ENCODE peak calls at places on chromosomes 16 and 17, in seven cellular contexts. L, A, M, D, X, C and U are unnamed samples.

GRCh38 chr16:2001456-2002355 is 7.9 kb downstream of the ZNF598 start:
- DNase-seq in A (no peak), X (no peak), L (no peak), D (no peak), M (peak), C (no peak), U (no peak)

GRCh38 chr16:87919681-87919994 is 16.7 kb downstream of the CA5A start:
- DNase-seq in L (peak), A (no peak), C (no peak), D (no peak), M (no peak), X (no peak), U (no peak)

GRCh38 chr17:40555296-40556190 is 9.7 kb downstream of the CCR7 start:
- DNase-seq in C (no peak), M (peak), L (no peak), A (no peak), X (no peak), D (peak), U (peak)

GRCh38 chr17:10177131-10177920 is 21.1 kb downstream of the GAS7 start:
- DNase-seq in A (no peak), X (no peak), C (no peak), L (no peak), M (no peak), D (no peak), U (no peak)

GRCh38 chr16:86035906-86036305 is 136.9 kb downstream of the IRF8 start:
- DNase-seq in D (no peak), X (no peak), A (no peak), M (peak), C (no peak), L (no peak), U (no peak)

GRCh38 chr17:38574712-38575111 is 31.0 kb downstream of the SRCIN1 start:
- DNase-seq in L (no peak), D (no peak), X (no peak), C (no peak), M (peak), A (no peak), U (no peak)

GRCh38 chr16:14337303-14338191 is 266.4 kb downstream of the MRTFB start:
- DNase-seq in M (no peak), X (no peak), D (no peak), C (no peak), L (no peak), A (peak), U (no peak)

GRCh38 chr16:3157229-3158013 is 22.6 kb downstream of the ZNF213 start:
- DNase-seq in A (peak), D (peak), L (peak), C (peak), X (peak), M (peak), U (peak)

GRCh38 chr17:41518789-41519449 is at the start of gene KRT15:
- DNase-seq in D (no peak), M (no peak), X (no peak), C (no peak), L (no peak), A (no peak), U (no peak)

GRCh38 chr16:84484579-84485254 is 19.7 kb downstream of the MEAK7 start:
- DNase-seq in D (no peak), M (no peak), C (peak), X (peak), A (peak), L (peak), U (peak)

GRCh38 chr17:63278731-63279442 is 167.2 kb downstream of the CYB561 start:
- DNase-seq in A (no peak), L (no peak), M (no peak), D (no peak), X (no peak), C (no peak), U (no peak)

GRCh38 chr17:57739402-57740224 is 5.5 kb downstream of the CCDC182 start:
- DNase-seq in L (peak), M (no peak), D (no peak), A (no peak), C (no peak), X (no peak), U (no peak)

GRCh38 chr16:21590287-21590686 is 9.1 kb upstream of the METTL9 start:
- DNase-seq in C (no peak), D (no peak), A (no peak), M (no peak), L (no peak), X (no peak), U (no peak)

GRCh38 chr17:82980632-82981031 is 98.8 kb upstream of the METRNL start:
- DNase-seq in C (no peak), A (no peak), X (no peak), M (no peak), L (no peak), D (no peak), U (no peak)

GRCh38 chr16:21568502-21569189 is 30.7 kb upstream of the METTL9 start:
- DNase-seq in M (no peak), L (no peak), X (no peak), C (no peak), A (no peak), D (no peak), U (no peak)

GRCh38 chr16:83651871-83652270 is 155.9 kb upstream of the HSBP1 start:
- DNase-seq in X (no peak), M (no peak), C (no peak), D (no peak), L (no peak), A (no peak), U (no peak)

GRCh38 chr17:1272701-1273100 is 2.5 kb downstream of the BHLHA9 start:
- DNase-seq in C (no peak), A (no peak), M (no peak), D (no peak), L (no peak), X (no peak), U (no peak)

GRCh38 chr16:17245727-17246576 is 224.8 kb downstream of the XYLT1 start:
- DNase-seq in A (no peak), C (no peak), M (no peak), L (peak), X (no peak), D (no peak), U (no peak)

GRCh38 chr16:17364319-17365210 is 106.2 kb downstream of the XYLT1 start:
- DNase-seq in L (no peak), X (peak), M (no peak), C (no peak), A (peak), D (no peak), U (no peak)

GRCh38 chr16:81786321-81786720 is 7.2 kb downstream of the PLCG2 start:
- DNase-seq in X (no peak), C (no peak), M (no peak), L (peak), A (no peak), D (no peak), U (no peak)

GRCh38 chr17:82317394-82318168 is at the start of gene CD7:
- DNase-seq in L (no peak), M (peak), X (no peak), D (no peak), A (no peak), C (no peak), U (no peak)

GRCh38 chr17:75078097-75079022 is 9.4 kb upstream of the SLC16A5 start:
- DNase-seq in L (no peak), D (no peak), A (peak), C (no peak), X (no peak), M (peak), U (no peak)

GRCh38 chr16:50467943-50468748 is 80.0 kb upstream of the NKD1 start:
- DNase-seq in X (no peak), D (no peak), L (peak), A (no peak), M (no peak), C (no peak), U (no peak)

GRCh38 chr17:81870155-81870977 is 771 bp downstream of the ARHGDIA start:
- DNase-seq in A (peak), X (no peak), D (no peak), C (peak), L (peak), M (no peak), U (no peak)

GRCh38 chr17:78271419-78272160 is 40.2 kb downstream of the TMEM235 start:
- DNase-seq in L (no peak), A (no peak), M (no peak), X (no peak), C (no peak), D (no peak), U (no peak)

GRCh38 chr17:32664936-32665583 is 178.3 kb downstream of the CDK5R1 start:
- DNase-seq in C (no peak), M (no peak), A (no peak), D (no peak), L (no peak), X (no peak), U (no peak)

GRCh38 chr17:29571883-29572681 is 3.6 kb downstream of the TP53I13 start:
- DNase-seq in D (peak), L (no peak), C (no peak), X (no peak), A (no peak), M (peak), U (peak)

GRCh38 chr16:51151435-51151950 is 423 bp upstream of the SALL1 start:
- DNase-seq in A (peak), D (no peak), X (peak), M (peak), C (no peak), L (peak), U (no peak)

GRCh38 chr17:35892091-35892637 is 12.0 kb upstream of the CCL5 start:
- DNase-seq in L (peak), X (no peak), M (no peak), D (no peak), A (no peak), C (no peak), U (no peak)

GRCh38 chr17:73069164-73069774 is 23.2 kb downstream of the SLC39A11 start:
- DNase-seq in L (no peak), X (no peak), M (no peak), D (no peak), C (no peak), A (no peak), U (no peak)

GRCh38 chr17:68592004-68592403 is 9.2 kb downstream of the FAM20A start:
- DNase-seq in X (no peak), A (no peak), D (no peak), L (no peak), C (no peak), M (no peak), U (no peak)

GRCh38 chr17:82283208-82283749 is 9.8 kb upstream of the CSNK1D start:
- DNase-seq in D (no peak), M (peak), C (no peak), A (peak), L (no peak), X (no peak), U (no peak)

GRCh38 chr16:13909872-13910303 is 10.1 kb upstream of the ERCC4 start:
- DNase-seq in X (no peak), L (no peak), D (no peak), M (no peak), A (peak), C (no peak), U (peak)

GRCh38 chr17:28320215-28321061 is 1.4 kb downstream of the TMEM97 start:
- DNase-seq in D (no peak), M (no peak), A (no peak), L (no peak), X (no peak), C (no peak), U (no peak)
- H3K4me3 ChIP-seq in D (no peak), M (no peak), A (peak), L (peak), X (no peak), C (peak), U (no peak)

DNA sequence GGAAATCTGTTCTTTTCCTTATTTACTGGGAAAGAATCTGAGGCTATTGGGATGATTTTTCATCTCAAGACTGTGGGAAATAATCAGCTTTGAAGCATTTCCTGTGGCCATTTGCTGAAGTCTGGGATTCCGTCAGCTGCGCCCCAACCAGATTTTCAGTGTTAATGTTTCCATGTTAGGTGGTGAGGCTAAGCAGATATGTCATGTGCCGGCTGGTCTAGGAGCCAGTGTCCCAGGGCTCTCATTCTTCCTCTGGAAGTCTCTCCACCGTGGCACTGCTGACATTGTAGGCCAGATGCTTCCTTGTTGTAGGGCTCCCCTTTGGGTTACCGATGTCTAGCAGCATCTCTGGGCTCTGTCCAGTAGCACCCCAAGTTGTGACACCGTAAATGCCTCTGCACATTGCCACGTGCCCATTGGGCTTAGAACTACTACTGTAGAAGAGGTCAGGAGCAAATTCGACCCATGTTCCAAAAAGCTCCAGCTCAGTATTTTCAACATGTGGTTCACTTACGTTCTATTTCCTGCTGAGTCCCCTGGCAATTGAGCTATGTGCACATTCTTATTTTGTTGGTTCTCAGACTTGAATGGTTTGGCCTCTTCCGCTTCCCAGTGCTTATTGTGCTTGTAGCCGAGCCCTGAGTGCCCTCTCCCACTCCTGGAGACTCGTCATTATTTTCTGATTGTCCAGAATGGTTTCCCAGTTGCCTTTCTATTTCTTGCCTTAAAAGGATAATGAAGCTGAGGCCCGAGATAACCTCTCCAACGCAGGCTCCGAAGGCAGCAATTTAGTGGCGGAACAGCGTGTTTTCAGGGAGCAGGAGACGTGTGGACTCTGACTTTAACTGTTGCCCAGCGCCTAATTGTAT is 82.2 kb downstream of the SPECC1 start:
- DNase-seq in A (no peak), C (no peak), D (no peak), L (peak), M (peak), X (peak), U (peak)
- H3K4me3 ChIP-seq in A (no peak), C (no peak), D (no peak), L (no peak), M (no peak), X (no peak), U (peak)

GRCh38 chr17:17724307-17724921 is 43.2 kb downstream of the RAI1 start:
- DNase-seq in M (no peak), X (no peak), D (no peak), C (no peak), L (peak), A (no peak), U (no peak)

GRCh38 chr17:17722081-17722905 is 41.0 kb downstream of the RAI1 start:
- DNase-seq in X (no peak), M (no peak), A (no peak), D (no peak), C (no peak), L (peak), U (no peak)

GRCh38 chr17:17721140-17721668 is 39.9 kb downstream of the RAI1 start:
- DNase-seq in X (no peak), M (no peak), C (no peak), D (no peak), L (no peak), A (no peak), U (no peak)

GRCh38 chr17:17723354-17724261 is 42.4 kb downstream of the RAI1 start:
- DNase-seq in A (peak), X (no peak), D (no peak), L (peak), C (no peak), M (no peak), U (no peak)

DNA sequence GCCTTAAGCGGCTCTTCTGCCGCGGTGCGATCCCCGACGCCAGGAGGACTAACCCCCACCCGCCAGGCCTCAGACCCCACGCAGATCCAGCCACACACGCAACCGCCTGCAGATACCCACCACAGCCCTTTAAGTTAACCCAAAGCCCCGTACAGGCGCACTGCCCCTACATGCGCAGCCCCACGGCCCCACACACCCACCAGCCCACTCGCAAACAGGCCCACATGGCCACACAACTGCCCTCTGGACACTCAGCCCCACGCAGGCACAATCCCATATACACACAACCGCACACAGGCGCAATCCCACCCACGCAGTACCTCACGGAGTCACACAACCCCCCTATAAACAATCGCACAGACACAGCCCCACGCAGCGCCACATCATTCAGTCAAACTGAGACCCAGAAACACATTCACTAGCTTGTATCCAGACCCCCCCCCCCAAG is 41.7 kb downstream of the RAI1 start:
- DNase-seq in A (no peak), C (no peak), D (no peak), L (no peak), X (no peak), M (no peak), U (no peak)
- H3K4me3 ChIP-seq in A (peak), C (peak), D (no peak), L (peak), X (peak), M (no peak), U (peak)

GRCh38 chr16:67277294-67277998 is 1.9 kb upstream of the PLEKHG4 start:
- DNase-seq in A (peak), C (peak), D (peak), L (no peak), X (peak), M (peak), U (no peak)
- H3K4me3 ChIP-seq in A (peak), C (no peak), D (no peak), L (no peak), X (no peak), M (no peak), U (no peak)

GRCh38 chr16:68382296-68382718 is 66.0 kb downstream of the SMPD3 start:
- DNase-seq in M (peak), A (no peak), L (peak), X (no peak), D (no peak), C (no peak), U (no peak)

GRCh38 chr16:68383858-68384257 is 64.5 kb downstream of the SMPD3 start:
- DNase-seq in C (no peak), A (no peak), L (no peak), D (no peak), M (peak), X (no peak), U (no peak)

GRCh38 chr16:68386628-68387027 is 61.7 kb downstream of the SMPD3 start:
- DNase-seq in L (no peak), C (no peak), X (no peak), D (no peak), M (peak), A (no peak), U (no peak)

GRCh38 chr16:68385371-68385770 is 62.9 kb downstream of the SMPD3 start:
- DNase-seq in C (no peak), D (no peak), M (no peak), L (no peak), A (no peak), X (no peak), U (no peak)

DNA sequence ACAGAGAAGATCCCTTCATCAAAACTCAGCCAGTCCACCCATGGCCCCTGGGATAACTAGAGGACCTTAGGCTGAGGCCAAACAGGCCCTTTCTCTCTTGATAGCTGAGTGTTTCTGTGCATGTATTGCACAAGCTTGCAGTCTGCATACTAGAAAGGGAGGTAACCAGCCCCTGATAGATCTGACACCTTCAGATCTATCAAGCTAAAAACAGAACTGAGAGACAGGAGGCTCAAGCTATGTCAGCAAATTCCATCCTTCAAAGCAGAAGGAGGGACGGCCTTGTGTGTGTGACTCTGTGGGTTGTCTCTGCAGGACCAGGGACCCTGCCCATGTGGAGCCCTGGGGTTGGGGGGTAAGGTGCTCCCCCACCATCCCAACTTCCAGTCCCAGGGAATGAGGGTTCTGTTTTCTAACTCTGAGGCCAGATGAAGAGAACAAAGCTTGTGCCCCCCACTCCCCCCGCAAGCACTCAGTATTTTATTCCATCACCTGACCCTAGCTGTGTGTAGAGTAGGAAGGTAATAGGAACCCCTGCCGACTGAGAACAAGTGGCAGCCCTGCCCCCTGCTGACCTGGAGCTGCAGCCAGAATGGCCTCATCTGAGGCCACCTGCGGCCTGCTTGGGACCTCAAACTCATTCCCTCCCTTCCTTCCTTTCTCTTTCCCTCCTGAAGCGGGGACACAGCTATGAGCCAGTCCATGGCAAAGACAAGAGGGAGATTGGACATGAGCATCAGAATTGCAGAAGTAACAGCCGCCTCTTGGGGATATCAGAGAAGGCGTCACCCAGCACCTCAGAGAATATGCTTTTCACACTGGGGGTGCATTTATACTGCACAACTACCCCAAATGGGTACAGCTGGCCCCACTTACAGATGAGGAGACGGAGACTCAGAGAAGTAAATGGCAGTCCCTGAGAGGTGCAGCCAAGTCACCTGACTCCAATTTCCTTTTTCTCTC is 63.7 kb downstream of the SMPD3 start:
- DNase-seq in A (no peak), D (no peak), X (no peak), M (no peak), C (no peak), L (peak), U (no peak)
- H3K4me3 ChIP-seq in A (no peak), D (no peak), X (no peak), M (no peak), C (no peak), L (no peak), U (no peak)

GRCh38 chr17:79338142-79338541 is 263.5 kb downstream of the ENGASE start:
- DNase-seq in D (no peak), C (no peak), X (no peak), M (peak), A (no peak), L (peak), U (no peak)

GRCh38 chr17:79335456-79335855 is 260.8 kb downstream of the ENGASE start:
- DNase-seq in L (no peak), D (no peak), X (no peak), C (no peak), M (no peak), A (no peak), U (no peak)

GRCh38 chr17:79338589-79338988 is 264.0 kb downstream of the ENGASE start:
- DNase-seq in M (no peak), L (no peak), X (no peak), C (no peak), D (no peak), A (peak), U (no peak)

GRCh38 chr17:79339311-79339710 is 264.7 kb downstream of the ENGASE start:
- DNase-seq in X (no peak), C (no peak), L (no peak), A (no peak), M (peak), D (no peak), U (no peak)

DNA sequence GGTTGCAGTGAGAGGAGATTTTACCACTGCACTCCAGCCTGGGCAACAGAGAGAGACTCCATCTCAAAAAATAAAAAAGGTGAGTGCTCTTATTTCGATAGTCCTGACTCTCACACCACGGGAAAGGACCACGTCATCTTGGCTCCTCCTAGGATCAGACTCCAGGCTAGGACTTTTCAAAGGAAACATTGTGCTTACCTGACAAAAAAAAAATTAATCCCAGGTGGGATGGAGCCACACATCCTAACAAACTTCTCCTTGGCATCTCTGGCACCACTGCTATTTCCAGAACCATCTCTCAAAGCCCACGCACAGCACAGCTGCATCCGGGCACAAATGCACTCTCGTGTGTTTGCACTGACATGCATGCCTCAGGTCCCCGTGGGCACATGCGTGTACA is 262.4 kb downstream of the ENGASE start:
- DNase-seq in A (no peak), L (no peak), M (no peak), D (no peak), X (no peak), C (no peak), U (no peak)
- H3K4me3 ChIP-seq in A (no peak), L (no peak), M (no peak), D (no peak), X (no peak), C (no peak), U (no peak)